ENCODE peak calls at places on chromosomes 6 and 20, in four cellular contexts. T is sigmoid colon, H is HepG2, C is GM12891. J is an unnamed sample.

GRCh38 chr6:157800420-157801237 is 22.4 kb upstream of the SNX9 start:
- DNase-seq in C (peak; percentile 26), T (no peak), H (no peak), J (no peak)

GRCh38 chr20:42740191-42740870 is 449.4 kb downstream of the PTPRT start:
- DNase-seq in H (no peak), C (no peak), T (no peak), J (no peak)

GRCh38 chr6:41939091-41939847 is 2.3 kb downstream of the CCND3 start:
- DNase-seq in C (no peak), H (no peak), T (peak; percentile 71), J (no peak)

GRCh38 chr6:133456934-133457333 is 215.8 kb downstream of the EYA4 start:
- DNase-seq in C (no peak), H (no peak), T (no peak), J (no peak)

GRCh38 chr20:50389437-50389807 is 120.8 kb upstream of the PTPN1 start:
- DNase-seq in H (peak; percentile 99), C (no peak), T (no peak), J (no peak)

GRCh38 chr6:3671382-3671781 is 80.1 kb downstream of the PXDC1 start:
- DNase-seq in C (no peak), T (no peak), H (no peak), J (no peak)

GRCh38 chr6:168116975-168117899 is 38.2 kb upstream of the FRMD1 start:
- DNase-seq in T (peak; percentile 43), H (peak; percentile 58), C (no peak), J (no peak)

GRCh38 chr6:147131728-147132127 is 72.5 kb upstream of the STXBP5 start:
- DNase-seq in C (no peak), T (no peak), H (no peak), J (no peak)

GRCh38 chr6:128519931-128520435 is 416 bp downstream of the PTPRK start:
- DNase-seq in C (no peak), T (peak; percentile 78), H (no peak), J (no peak)

GRCh38 chr20:20692587-20692986 is 19.9 kb downstream of the RALGAPA2 start:
- DNase-seq in T (no peak), C (no peak), H (no peak), J (no peak)

GRCh38 chr6:34230653-34231351 is 5.9 kb upstream of the HMGA1 start:
- DNase-seq in H (no peak), T (no peak), C (no peak), J (no peak)

GRCh38 chr20:25136643-25137559 is 55.0 kb upstream of the VSX1 start:
- DNase-seq in C (no peak), T (peak; percentile 88), H (no peak), J (peak; percentile 39)

GRCh38 chr6:144195671-144196070 is 45.4 kb downstream of the STX11 start:
- DNase-seq in H (no peak), T (no peak), C (no peak), J (no peak)

GRCh38 chr20:18926972-18927371 is 113.4 kb downstream of the SCP2D1 start:
- DNase-seq in C (no peak), T (no peak), H (no peak), J (no peak)

GRCh38 chr6:11952291-11952690 is 59.8 kb upstream of the HIVEP1 start:
- DNase-seq in C (no peak), T (no peak), H (no peak), J (no peak)

GRCh38 chr6:128311944-128312570 is 208.3 kb downstream of the PTPRK start:
- DNase-seq in C (no peak), H (no peak), T (no peak), J (no peak)

GRCh38 chr20:6026051-6026450 is 27.8 kb downstream of the LRRN4 start:
- DNase-seq in T (no peak), H (no peak), C (no peak), J (no peak)

GRCh38 chr20:11204926-11205768 is 531.3 kb upstream of the JAG1 start:
- DNase-seq in T (peak; percentile 66), C (no peak), H (peak; percentile 71), J (peak; percentile 85)

GRCh38 chr6:143410859-143411270 is 39.6 kb downstream of the ADAT2 start:
- DNase-seq in T (no peak), H (peak; percentile 95), C (no peak), J (no peak)

GRCh38 chr6:21228411-21228810 is 365.1 kb upstream of the SOX4 start:
- DNase-seq in C (no peak), T (no peak), H (no peak), J (no peak)

DNA sequence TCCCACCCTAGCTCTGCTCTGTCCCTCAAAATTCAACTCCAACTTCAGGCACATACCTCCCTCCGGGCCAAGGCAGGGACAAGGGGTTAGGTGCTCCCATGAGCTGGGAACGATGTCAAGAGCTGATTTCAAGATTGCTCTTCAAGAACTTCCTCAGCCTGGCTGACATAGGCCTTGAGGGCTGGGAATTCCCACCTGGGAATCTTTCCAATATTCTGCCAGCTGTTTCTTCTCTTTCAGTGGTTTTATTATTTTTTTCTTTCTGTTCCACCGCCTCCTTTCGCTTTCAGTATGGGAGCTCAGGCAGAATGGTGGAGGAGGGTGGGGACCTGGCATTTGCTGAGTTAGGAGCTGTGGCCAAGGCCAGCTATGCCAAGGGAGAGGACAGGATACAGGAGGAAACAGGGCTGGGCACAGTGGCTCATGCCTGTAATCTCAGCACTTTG is 33.7 kb downstream of the SRSF3 start:
- DNase-seq in H (no peak), C (no peak), T (peak; percentile 90), J (no peak)
- TF ChIP-seq POLR2AphosphoS5 in H (no peak), C (no peak), T (peak; percentile 81), J (no peak)

DNA sequence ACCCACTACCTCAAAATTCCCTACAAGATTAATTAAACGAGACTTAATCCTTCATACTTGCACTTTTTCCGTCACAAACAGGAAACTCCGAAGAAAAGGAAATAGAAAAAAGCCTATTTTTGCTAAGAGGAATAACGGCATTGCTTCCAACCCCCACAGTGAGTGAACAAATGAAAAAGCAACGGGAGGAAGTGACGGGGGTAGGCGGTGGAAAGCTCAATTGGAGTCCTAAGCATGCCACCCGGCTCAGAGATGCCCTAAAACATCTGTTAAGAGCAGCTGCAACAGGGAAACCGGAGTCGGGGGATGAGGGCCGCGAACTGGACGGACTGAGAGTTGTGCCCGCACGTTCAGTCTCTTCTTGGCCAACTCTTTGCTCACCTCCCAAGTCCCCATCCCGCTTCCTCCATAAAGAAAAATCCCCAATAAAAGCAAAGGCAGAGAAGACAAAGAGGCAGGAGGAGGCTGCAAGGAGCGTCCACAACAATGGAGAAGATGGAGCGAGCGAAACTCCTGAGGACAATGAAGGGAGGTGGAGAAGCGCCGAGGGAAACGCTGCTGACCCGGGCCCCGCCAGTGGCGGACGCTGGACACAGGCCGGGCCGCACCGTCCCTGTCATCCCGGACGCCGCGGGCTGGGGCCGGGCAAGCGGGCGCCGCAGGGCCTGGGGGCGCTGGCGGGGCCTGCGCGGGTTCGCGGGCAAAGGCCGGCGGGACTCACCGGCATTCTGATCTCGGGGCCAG is 671 bp downstream of the SEC63 start:
- DNase-seq in C (peak; percentile 38), H (peak; percentile 47), T (peak; percentile 76), J (no peak)
- TF ChIP-seq POLR2AphosphoS5 in C (no peak), H (peak; percentile 39), T (peak; percentile 42), J (no peak)

DNA sequence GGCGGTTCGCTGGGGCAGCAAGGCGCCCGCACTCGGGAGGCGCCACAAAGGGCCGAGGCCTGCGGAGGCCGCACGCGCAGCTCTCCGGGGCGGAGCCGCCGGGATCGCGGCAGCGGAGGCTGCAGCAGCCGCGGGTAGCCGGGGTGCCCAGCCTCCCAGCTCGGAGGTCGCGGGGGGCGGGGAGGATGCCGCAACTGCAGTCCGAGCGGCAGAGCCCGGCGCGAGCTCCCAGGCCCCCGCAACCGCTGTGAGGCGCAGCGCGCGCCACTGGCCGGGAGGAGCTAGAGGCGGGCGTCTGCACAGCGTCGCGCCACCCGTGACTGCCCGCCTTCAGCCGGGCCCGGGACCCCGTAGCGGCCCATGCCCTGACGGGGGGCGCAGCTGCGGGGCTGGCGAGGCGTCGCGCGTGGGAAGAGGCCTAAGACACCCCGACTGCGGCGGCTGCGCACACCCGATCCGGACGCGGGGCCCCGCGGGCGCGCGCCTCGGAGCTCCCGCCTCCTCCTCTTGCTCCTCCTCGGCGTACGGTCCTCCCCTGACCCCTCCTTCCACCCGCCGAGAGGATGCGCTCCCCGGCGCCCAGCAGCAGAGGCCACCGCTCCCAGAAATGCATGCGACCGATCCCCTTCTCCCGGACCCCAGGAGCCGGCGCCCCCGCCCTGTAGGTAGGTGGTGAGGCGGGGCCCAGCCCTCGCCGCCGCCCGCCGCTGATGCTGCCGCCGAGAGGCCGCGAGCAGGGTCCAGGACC is at the start of gene NCOA7:
- DNase-seq in H (peak; percentile 65), C (peak; percentile 64), T (peak; percentile 91), J (no peak)
- TF ChIP-seq POLR2AphosphoS5 in H (peak; percentile 73), C (peak; percentile 65), T (peak; percentile 90), J (peak; percentile 73)

DNA sequence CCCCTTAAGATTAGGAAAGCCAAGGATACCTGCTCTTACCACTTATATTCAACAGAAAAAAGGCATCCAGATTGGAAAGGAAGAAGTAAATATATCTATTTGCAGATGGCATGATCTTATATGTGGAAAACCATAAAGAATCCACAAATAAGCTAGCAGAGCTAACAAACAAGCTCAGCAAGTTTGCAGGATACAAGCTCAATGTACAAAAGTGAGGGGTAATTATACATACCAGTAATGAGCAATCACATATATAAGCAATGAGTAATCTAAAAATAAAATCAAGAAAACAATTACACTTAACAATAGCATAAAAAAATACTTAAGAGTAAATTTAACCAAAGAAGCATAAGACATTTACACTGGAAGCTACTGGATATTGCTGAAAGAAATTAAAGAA is 31.6 kb upstream of the HMGN3 start:
- DNase-seq in T (no peak), C (no peak), H (no peak), J (no peak)
- TF ChIP-seq POLR2AphosphoS5 in T (no peak), C (no peak), H (no peak), J (no peak)

GRCh38 chr20:56922497-56922896 is 293.4 kb downstream of the TFAP2C start:
- DNase-seq in C (no peak), H (no peak), T (no peak), J (no peak)
- TF ChIP-seq POLR2AphosphoS5 in C (no peak), H (no peak), T (no peak), J (no peak)

GRCh38 chr20:16082051-16082550 is 491.1 kb downstream of the KIF16B start:
- DNase-seq in C (no peak), H (no peak), T (no peak), J (no peak)

GRCh38 chr20:16081421-16081820 is 491.8 kb downstream of the KIF16B start:
- DNase-seq in H (no peak), T (no peak), C (no peak), J (no peak)

GRCh38 chr20:16083639-16084280 is 489.5 kb downstream of the KIF16B start:
- DNase-seq in C (no peak), H (no peak), T (no peak), J (no peak)

DNA sequence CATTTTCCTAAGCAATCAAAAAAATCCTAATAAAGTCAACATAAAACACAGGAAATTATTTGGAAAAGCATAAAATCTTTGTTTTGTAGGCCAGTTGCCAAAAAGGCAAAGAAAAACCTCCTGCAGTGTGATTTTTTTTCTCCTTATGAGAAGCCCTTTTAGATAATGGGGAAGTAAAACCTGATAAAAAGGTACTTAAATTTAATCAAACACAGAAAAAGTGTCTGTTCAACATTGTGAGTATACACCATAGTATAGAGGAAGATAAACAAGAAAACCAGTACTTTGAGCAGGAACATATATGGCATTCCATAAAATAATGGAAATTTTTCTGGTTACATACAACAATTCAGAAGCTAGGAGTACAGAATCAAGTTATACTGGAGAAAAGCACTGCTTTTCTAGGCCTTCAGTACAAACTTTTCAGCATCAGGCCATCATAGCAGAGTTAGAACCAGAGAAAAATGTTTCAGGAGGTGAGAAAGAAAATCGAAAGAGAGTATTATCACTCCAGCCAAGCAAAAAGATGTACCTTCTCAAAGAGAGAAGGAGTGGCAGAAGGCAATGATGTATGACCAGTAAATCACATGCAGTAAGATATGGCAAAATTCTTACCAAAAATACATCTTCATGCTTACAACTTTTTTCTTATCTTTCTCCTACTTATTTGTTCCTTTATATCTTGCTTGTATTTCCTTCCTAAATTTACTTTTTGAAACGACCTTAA is 494.9 kb downstream of the KIF16B start:
- DNase-seq in C (no peak), T (no peak), H (no peak), J (no peak)
- TF ChIP-seq POLR2AphosphoS5 in C (no peak), T (no peak), H (no peak), J (no peak)